ENCODE peak calls at places on chromosomes 7 and 10, in ten cellular contexts. One of them, this sample, is unnamed.
A peak's percentile ranks its signal among the peaks of the same experiment; 100 is the strongest.

GRCh38 chr10:25493122-25493893 is 318.5 kb downstream of the GPR158 start:
- DNase-seq in mesenchymal stem cell: peak; percentile 86
- DNase-seq in colonic mucosa: no peak
- DNase-seq in left ventricle myocardium inferior: no peak
- DNase-seq in transverse colon: no peak
- DNase-seq in spleen: no peak
- DNase-seq in CD8-positive, alpha-beta T cell: no peak
- DNase-seq in HAP-1: peak; percentile 22
- DNase-seq in GM23248: peak; percentile 29
- DNase-seq in SJSA1: peak; percentile 82
- DNase-seq in this sample: peak; percentile 99

GRCh38 chr7:3106353-3106752 is 62.7 kb upstream of the CARD11 start:
- DNase-seq in HAP-1: no peak
- DNase-seq in spleen: no peak
- DNase-seq in left ventricle myocardium inferior: no peak
- DNase-seq in transverse colon: no peak
- DNase-seq in mesenchymal stem cell: no peak
- DNase-seq in CD8-positive, alpha-beta T cell: no peak
- DNase-seq in GM23248: no peak
- DNase-seq in colonic mucosa: no peak
- DNase-seq in SJSA1: no peak
- DNase-seq in this sample: no peak

GRCh38 chr7:147412782-147413186 is 1177.8 kb upstream of the C7orf33 start:
- DNase-seq in spleen: no peak
- DNase-seq in left ventricle myocardium inferior: no peak
- DNase-seq in SJSA1: peak; percentile 43
- DNase-seq in transverse colon: no peak
- DNase-seq in mesenchymal stem cell: peak; percentile 53
- DNase-seq in CD8-positive, alpha-beta T cell: no peak
- DNase-seq in colonic mucosa: no peak
- DNase-seq in GM23248: peak; percentile 65
- DNase-seq in HAP-1: no peak
- DNase-seq in this sample: peak; percentile 92

GRCh38 chr10:69958232-69958902 is 94.3 kb upstream of the MACROH2A2 start:
- DNase-seq in transverse colon: no peak
- DNase-seq in SJSA1: peak; percentile 46
- DNase-seq in HAP-1: peak; percentile 54
- DNase-seq in GM23248: peak; percentile 66
- DNase-seq in colonic mucosa: peak; percentile 39
- DNase-seq in CD8-positive, alpha-beta T cell: no peak
- DNase-seq in spleen: no peak
- DNase-seq in left ventricle myocardium inferior: no peak
- DNase-seq in mesenchymal stem cell: peak; percentile 60
- DNase-seq in this sample: peak; percentile 70

GRCh38 chr10:131910663-131911314 is 10.0 kb downstream of the PPP2R2D start:
- DNase-seq in left ventricle myocardium inferior: no peak
- DNase-seq in CD8-positive, alpha-beta T cell: no peak
- DNase-seq in spleen: peak; percentile 44
- DNase-seq in HAP-1: no peak
- DNase-seq in SJSA1: no peak
- DNase-seq in mesenchymal stem cell: no peak
- DNase-seq in transverse colon: no peak
- DNase-seq in colonic mucosa: no peak
- DNase-seq in GM23248: no peak
- DNase-seq in this sample: no peak

GRCh38 chr10:6737758-6738463 is 157.8 kb upstream of the PRKCQ start:
- DNase-seq in mesenchymal stem cell: peak; percentile 64
- DNase-seq in spleen: no peak
- DNase-seq in HAP-1: no peak
- DNase-seq in transverse colon: no peak
- DNase-seq in CD8-positive, alpha-beta T cell: no peak
- DNase-seq in SJSA1: no peak
- DNase-seq in colonic mucosa: no peak
- DNase-seq in left ventricle myocardium inferior: no peak
- DNase-seq in GM23248: peak; percentile 68
- DNase-seq in this sample: no peak

GRCh38 chr7:75740846-75741497 is 2.2 kb upstream of the HIP1 start:
- DNase-seq in GM23248: no peak
- DNase-seq in spleen: no peak
- DNase-seq in mesenchymal stem cell: no peak
- DNase-seq in HAP-1: no peak
- DNase-seq in SJSA1: no peak
- DNase-seq in transverse colon: peak; percentile 57
- DNase-seq in CD8-positive, alpha-beta T cell: no peak
- DNase-seq in colonic mucosa: peak; percentile 71
- DNase-seq in left ventricle myocardium inferior: peak; percentile 42
- DNase-seq in this sample: peak; percentile 67

GRCh38 chr7:47444376-47445098 is 137.4 kb downstream of the TNS3 start:
- DNase-seq in colonic mucosa: no peak
- DNase-seq in mesenchymal stem cell: no peak
- DNase-seq in GM23248: peak; percentile 66
- DNase-seq in spleen: no peak
- DNase-seq in CD8-positive, alpha-beta T cell: no peak
- DNase-seq in transverse colon: peak; percentile 38
- DNase-seq in left ventricle myocardium inferior: no peak
- DNase-seq in SJSA1: no peak
- DNase-seq in HAP-1: peak; percentile 13
- DNase-seq in this sample: peak; percentile 43

GRCh38 chr10:131127610-131128009 is 183.9 kb downstream of the TCERG1L start:
- DNase-seq in HAP-1: no peak
- DNase-seq in spleen: peak; percentile 64
- DNase-seq in transverse colon: no peak
- DNase-seq in left ventricle myocardium inferior: no peak
- DNase-seq in mesenchymal stem cell: no peak
- DNase-seq in CD8-positive, alpha-beta T cell: no peak
- DNase-seq in colonic mucosa: no peak
- DNase-seq in SJSA1: no peak
- DNase-seq in GM23248: no peak
- DNase-seq in this sample: no peak

GRCh38 chr10:103040424-103040823 is 122.3 kb downstream of the CNNM2 start:
- DNase-seq in spleen: no peak
- DNase-seq in colonic mucosa: no peak
- DNase-seq in transverse colon: no peak
- DNase-seq in CD8-positive, alpha-beta T cell: no peak
- DNase-seq in SJSA1: peak; percentile 63
- DNase-seq in HAP-1: no peak
- DNase-seq in left ventricle myocardium inferior: no peak
- DNase-seq in mesenchymal stem cell: peak; percentile 90
- DNase-seq in GM23248: peak; percentile 80
- DNase-seq in this sample: no peak

GRCh38 chr7:122068046-122068445 is 76.0 kb downstream of the AASS start:
- DNase-seq in spleen: no peak
- DNase-seq in HAP-1: no peak
- DNase-seq in GM23248: no peak
- DNase-seq in CD8-positive, alpha-beta T cell: no peak
- DNase-seq in SJSA1: no peak
- DNase-seq in colonic mucosa: no peak
- DNase-seq in transverse colon: no peak
- DNase-seq in mesenchymal stem cell: no peak
- DNase-seq in left ventricle myocardium inferior: no peak
- DNase-seq in this sample: no peak
- H3K9me3 ChIP-seq in spleen: no peaks in the 10 kb centered on the region
- H3K9me3 ChIP-seq in HAP-1: no peaks in the 10 kb centered on the region
- H3K9me3 ChIP-seq in GM23248: no peaks in the 10 kb centered on the region
- H3K9me3 ChIP-seq in CD8-positive, alpha-beta T cell: no peaks in the 10 kb centered on the region
- H3K9me3 ChIP-seq in SJSA1: no peaks in the 10 kb centered on the region
- H3K9me3 ChIP-seq in colonic mucosa: no peaks in the 10 kb centered on the region
- H3K9me3 ChIP-seq in transverse colon: no peaks in the 10 kb centered on the region
- H3K9me3 ChIP-seq in mesenchymal stem cell: no peaks in the 10 kb centered on the region
- H3K9me3 ChIP-seq in left ventricle myocardium inferior: no peaks in the 10 kb centered on the region
- H3K9me3 ChIP-seq in this sample: no peaks in the 10 kb centered on the region

GRCh38 chr10:71375954-71376353 is 20.8 kb upstream of the CDH23 start:
- DNase-seq in CD8-positive, alpha-beta T cell: no peak
- DNase-seq in spleen: no peak
- DNase-seq in GM23248: no peak
- DNase-seq in mesenchymal stem cell: no peak
- DNase-seq in left ventricle myocardium inferior: no peak
- DNase-seq in HAP-1: no peak
- DNase-seq in transverse colon: no peak
- DNase-seq in SJSA1: no peak
- DNase-seq in colonic mucosa: no peak
- DNase-seq in this sample: no peak

GRCh38 chr10:71372882-71373495 is 23.7 kb upstream of the CDH23 start:
- DNase-seq in left ventricle myocardium inferior: no peak
- DNase-seq in mesenchymal stem cell: no peak
- DNase-seq in GM23248: peak; percentile 40
- DNase-seq in SJSA1: no peak
- DNase-seq in spleen: peak; percentile 83
- DNase-seq in HAP-1: no peak
- DNase-seq in CD8-positive, alpha-beta T cell: no peak
- DNase-seq in colonic mucosa: no peak
- DNase-seq in transverse colon: no peak
- DNase-seq in this sample: no peak

GRCh38 chr10:71378341-71379117 is 18.2 kb upstream of the CDH23 start:
- DNase-seq in GM23248: peak; percentile 60
- DNase-seq in transverse colon: no peak
- DNase-seq in CD8-positive, alpha-beta T cell: no peak
- DNase-seq in spleen: no peak
- DNase-seq in left ventricle myocardium inferior: no peak
- DNase-seq in colonic mucosa: peak; percentile 24
- DNase-seq in mesenchymal stem cell: no peak
- DNase-seq in HAP-1: no peak
- DNase-seq in SJSA1: no peak
- DNase-seq in this sample: no peak

GRCh38 chr10:71371750-71372166 is 25.0 kb upstream of the CDH23 start:
- DNase-seq in GM23248: no peak
- DNase-seq in spleen: no peak
- DNase-seq in transverse colon: no peak
- DNase-seq in HAP-1: no peak
- DNase-seq in mesenchymal stem cell: no peak
- DNase-seq in left ventricle myocardium inferior: no peak
- DNase-seq in colonic mucosa: no peak
- DNase-seq in CD8-positive, alpha-beta T cell: no peak
- DNase-seq in SJSA1: no peak
- DNase-seq in this sample: no peak

GRCh38 chr10:71374481-71375233 is 22.1 kb upstream of the CDH23 start:
- DNase-seq in left ventricle myocardium inferior: no peak
- DNase-seq in spleen: no peak
- DNase-seq in CD8-positive, alpha-beta T cell: no peak
- DNase-seq in SJSA1: no peak
- DNase-seq in transverse colon: no peak
- DNase-seq in HAP-1: no peak
- DNase-seq in colonic mucosa: no peak
- DNase-seq in GM23248: no peak
- DNase-seq in mesenchymal stem cell: no peak
- DNase-seq in this sample: no peak
- H3K4me1 ChIP-seq in left ventricle myocardium inferior: peaks cover 13% of the 10 kb centered on the region
- H3K4me1 ChIP-seq in spleen: peaks cover 70% of the 10 kb centered on the region
- H3K4me1 ChIP-seq in CD8-positive, alpha-beta T cell: peaks cover 6% of the 10 kb centered on the region
- H3K4me1 ChIP-seq in SJSA1: peaks cover 18% of the 10 kb centered on the region
- H3K4me1 ChIP-seq in transverse colon: peaks cover 14% of the 10 kb centered on the region
- H3K4me1 ChIP-seq in HAP-1: no peaks in the 10 kb centered on the region
- H3K4me1 ChIP-seq in colonic mucosa: peaks cover 15% of the 10 kb centered on the region
- H3K4me1 ChIP-seq in GM23248: peaks cover 13% of the 10 kb centered on the region
- H3K4me1 ChIP-seq in mesenchymal stem cell: peaks cover 2% of the 10 kb centered on the region
- H3K4me1 ChIP-seq in this sample: no peaks in the 10 kb centered on the region

GRCh38 chr10:114396455-114396854 is 7.8 kb downstream of the AFAP1L2 start:
- DNase-seq in CD8-positive, alpha-beta T cell: no peak
- DNase-seq in transverse colon: no peak
- DNase-seq in SJSA1: no peak
- DNase-seq in colonic mucosa: no peak
- DNase-seq in GM23248: no peak
- DNase-seq in left ventricle myocardium inferior: no peak
- DNase-seq in spleen: no peak
- DNase-seq in mesenchymal stem cell: no peak
- DNase-seq in HAP-1: no peak
- DNase-seq in this sample: no peak
- H3K27me3 ChIP-seq in CD8-positive, alpha-beta T cell: no peaks in the 10 kb centered on the region
- H3K27me3 ChIP-seq in transverse colon: no peaks in the 10 kb centered on the region
- H3K27me3 ChIP-seq in SJSA1: no peaks in the 10 kb centered on the region
- H3K27me3 ChIP-seq in colonic mucosa: no peaks in the 10 kb centered on the region
- H3K27me3 ChIP-seq in GM23248: peaks cover 55% of the 10 kb centered on the region
- H3K27me3 ChIP-seq in left ventricle myocardium inferior: peaks cover 54% of the 10 kb centered on the region
- H3K27me3 ChIP-seq in spleen: no peaks in the 10 kb centered on the region
- H3K27me3 ChIP-seq in mesenchymal stem cell: peaks cover 14% of the 10 kb centered on the region
- H3K27me3 ChIP-seq in HAP-1: peaks cover 30% of the 10 kb centered on the region
- H3K27me3 ChIP-seq in this sample: no peaks in the 10 kb centered on the region

GRCh38 chr7:139231513-139232376 is 708 bp downstream of the UBN2 start:
- DNase-seq in CD8-positive, alpha-beta T cell: peak; percentile 19
- DNase-seq in HAP-1: no peak
- DNase-seq in SJSA1: no peak
- DNase-seq in transverse colon: peak; percentile 24
- DNase-seq in colonic mucosa: peak; percentile 52
- DNase-seq in left ventricle myocardium inferior: peak; percentile 17
- DNase-seq in GM23248: peak; percentile 72
- DNase-seq in mesenchymal stem cell: peak; percentile 64
- DNase-seq in spleen: peak; percentile 87
- DNase-seq in this sample: peak; percentile 62

GRCh38 chr7:139230774-139231512 is at the start of gene UBN2:
- DNase-seq in transverse colon: peak; percentile 98
- DNase-seq in HAP-1: peak; percentile 96
- DNase-seq in CD8-positive, alpha-beta T cell: peak; percentile 93
- DNase-seq in SJSA1: peak; percentile 96
- DNase-seq in spleen: peak; percentile 98
- DNase-seq in mesenchymal stem cell: peak; percentile 98
- DNase-seq in left ventricle myocardium inferior: peak; percentile 97
- DNase-seq in colonic mucosa: peak; percentile 98
- DNase-seq in GM23248: peak; percentile 97
- DNase-seq in this sample: peak; percentile 97

GRCh38 chr7:139230484-139230773 is 608 bp upstream of the UBN2 start:
- DNase-seq in GM23248: no peak
- DNase-seq in HAP-1: no peak
- DNase-seq in CD8-positive, alpha-beta T cell: no peak
- DNase-seq in spleen: no peak
- DNase-seq in left ventricle myocardium inferior: no peak
- DNase-seq in transverse colon: no peak
- DNase-seq in SJSA1: no peak
- DNase-seq in colonic mucosa: no peak
- DNase-seq in mesenchymal stem cell: no peak
- DNase-seq in this sample: no peak

GRCh38 chr7:139232377-139232717 is 1.3 kb downstream of the UBN2 start:
- DNase-seq in transverse colon: no peak
- DNase-seq in CD8-positive, alpha-beta T cell: no peak
- DNase-seq in SJSA1: no peak
- DNase-seq in colonic mucosa: no peak
- DNase-seq in mesenchymal stem cell: no peak
- DNase-seq in GM23248: no peak
- DNase-seq in spleen: no peak
- DNase-seq in HAP-1: peak; percentile 33
- DNase-seq in left ventricle myocardium inferior: no peak
- DNase-seq in this sample: no peak

DNA sequence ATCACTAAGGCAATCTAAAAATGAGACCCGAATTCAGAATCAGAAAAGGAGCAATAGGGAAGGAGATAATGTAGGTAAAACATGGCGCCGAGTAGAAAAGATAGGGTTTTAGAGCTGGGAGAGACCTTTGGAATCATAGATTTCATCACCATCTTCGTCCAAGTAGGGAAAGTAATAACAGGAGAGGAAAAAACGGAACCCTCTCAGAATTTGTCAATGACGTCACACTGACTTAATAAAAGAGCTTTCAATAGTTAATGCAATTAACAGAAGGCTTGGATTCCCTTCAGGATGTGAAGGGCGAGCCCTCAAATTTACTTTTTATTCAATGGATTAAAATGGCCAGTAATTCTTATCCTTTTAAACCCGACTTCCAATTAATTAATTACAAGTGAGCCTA is 959 bp upstream of the UBN2 start:
- DNase-seq in colonic mucosa: no peak
- DNase-seq in left ventricle myocardium inferior: no peak
- DNase-seq in CD8-positive, alpha-beta T cell: no peak
- DNase-seq in spleen: no peak
- DNase-seq in SJSA1: no peak
- DNase-seq in GM23248: no peak
- DNase-seq in mesenchymal stem cell: no peak
- DNase-seq in HAP-1: no peak
- DNase-seq in transverse colon: no peak
- DNase-seq in this sample: no peak
- H3K9me3 ChIP-seq in colonic mucosa: no peaks in the 10 kb centered on the region
- H3K9me3 ChIP-seq in left ventricle myocardium inferior: no peaks in the 10 kb centered on the region
- H3K9me3 ChIP-seq in CD8-positive, alpha-beta T cell: no peaks in the 10 kb centered on the region
- H3K9me3 ChIP-seq in spleen: no peaks in the 10 kb centered on the region
- H3K9me3 ChIP-seq in SJSA1: no peaks in the 10 kb centered on the region
- H3K9me3 ChIP-seq in GM23248: no peaks in the 10 kb centered on the region
- H3K9me3 ChIP-seq in mesenchymal stem cell: no peaks in the 10 kb centered on the region
- H3K9me3 ChIP-seq in HAP-1: no peaks in the 10 kb centered on the region
- H3K9me3 ChIP-seq in transverse colon: no peaks in the 10 kb centered on the region
- H3K9me3 ChIP-seq in this sample: no peaks in the 10 kb centered on the region

This sample was measured in cardiac muscle cell.